ENCODE peak calls at places on chromosomes 11 and 22, in nine cellular contexts. J is progenitor cell of endocrine pancreas, P is glutamatergic neuron, M is Calu3, F is GM20000, E is fibroblast of the aortic adventitia, S is IMR-90, R is astrocyte of the spinal cord, V is A549. I is an unnamed sample.

GRCh38 chr11:76805206-76805913 is 22.2 kb downstream of the TSKU start:
- DNase-seq in J (no peak), V (peak), F (no peak), M (no peak), P (no peak), R (no peak), S (peak), E (no peak), I (no peak)

GRCh38 chr11:130636672-130637463 is 188.4 kb downstream of the ADAMTS15 start:
- DNase-seq in F (no peak), R (peak), V (peak), P (no peak), S (peak), E (peak), M (peak), J (no peak), I (no peak)

GRCh38 chr11:24502425-24502824 is 5.6 kb downstream of the LUZP2 start:
- DNase-seq in S (no peak), M (no peak), E (no peak), R (no peak), P (no peak), F (no peak), V (no peak), J (no peak), I (no peak)

GRCh38 chr11:69217276-69218105 is 61.8 kb downstream of the SMIM38 start:
- DNase-seq in R (no peak), S (no peak), V (no peak), P (no peak), J (peak), M (peak), E (no peak), F (no peak), I (no peak)

GRCh38 chr11:104772806-104773241 is 125.4 kb downstream of the CASP12 start:
- DNase-seq in M (no peak), F (no peak), J (no peak), V (peak), P (no peak), S (peak), E (peak), R (peak), I (peak)

GRCh38 chr11:14310696-14311095 is 48.3 kb downstream of the RRAS2 start:
- DNase-seq in F (no peak), V (no peak), J (no peak), R (no peak), P (no peak), S (peak), E (peak), M (no peak), I (peak)

GRCh38 chr22:28969401-28970168 is 86.2 kb downstream of the ZNRF3 start:
- DNase-seq in P (no peak), M (no peak), J (no peak), R (peak), V (no peak), S (no peak), E (no peak), F (no peak), I (no peak)

GRCh38 chr11:102914238-102915043 is 39.7 kb upstream of the MMP12 start:
- DNase-seq in V (peak), E (peak), S (peak), J (no peak), F (no peak), R (peak), M (peak), P (no peak), I (peak)

GRCh38 chr11:110128161-110128560 is 35.0 kb downstream of the ZC3H12C start:
- DNase-seq in E (peak), M (no peak), S (peak), P (no peak), R (peak), J (no peak), V (no peak), F (no peak), I (peak)

GRCh38 chr11:111852103-111852502 is 19.3 kb downstream of the ALG9 start:
- DNase-seq in E (no peak), R (no peak), S (no peak), V (no peak), M (no peak), P (no peak), F (no peak), J (no peak), I (no peak)

GRCh38 chr11:35615911-35616900 is 2.1 kb upstream of the FJX1 start:
- DNase-seq in J (no peak), P (no peak), V (peak), M (peak), E (peak), F (peak), R (peak), S (peak), I (no peak)

GRCh38 chr11:1574256-1575242 is 2.5 kb upstream of the DUSP8 start:
- DNase-seq in P (peak), V (peak), E (peak), M (peak), J (peak), S (peak), R (no peak), F (peak), I (no peak)

GRCh38 chr11:20226936-20227335 is 66.7 kb upstream of the DBX1 start:
- DNase-seq in S (peak), P (no peak), J (no peak), M (no peak), E (peak), R (no peak), F (no peak), V (no peak), I (no peak)

GRCh38 chr11:65112226-65112550 is 516 bp downstream of the TM7SF2 start:
- DNase-seq in S (no peak), J (no peak), M (no peak), E (no peak), F (peak), R (no peak), P (peak), V (no peak), I (no peak)

GRCh38 chr11:73957654-73958361 is 7.0 kb downstream of the DNAJB13 start:
- DNase-seq in E (no peak), P (no peak), R (no peak), F (no peak), V (no peak), S (no peak), J (no peak), M (no peak), I (no peak)

GRCh38 chr22:48417143-48418070 is 1410.3 kb downstream of the BRD1 start:
- DNase-seq in F (no peak), S (no peak), E (no peak), J (no peak), R (no peak), M (no peak), P (no peak), V (no peak), I (no peak)

GRCh38 chr11:1839924-1840779 is 1.4 kb downstream of the TNNI2 start:
- DNase-seq in V (no peak), E (no peak), P (peak), M (no peak), R (no peak), J (no peak), F (peak), S (no peak), I (no peak)

GRCh38 chr11:19579957-19580356 is 132.7 kb upstream of the NAV2 start:
- DNase-seq in J (no peak), F (no peak), P (no peak), S (no peak), M (no peak), E (no peak), R (no peak), V (no peak), I (no peak)

GRCh38 chr11:107116358-107116757 is 98.1 kb upstream of the GUCY1A2 start:
- DNase-seq in E (peak), J (no peak), R (no peak), S (no peak), F (no peak), P (no peak), V (no peak), M (no peak), I (no peak)

GRCh38 chr11:111918390-111919256 is at the start of gene C11orf52:
- DNase-seq in R (peak), V (no peak), F (no peak), E (no peak), S (peak), M (peak), J (peak), P (no peak), I (no peak)

GRCh38 chr11:10087621-10088225 is 206.3 kb downstream of the SBF2 start:
- DNase-seq in S (no peak), F (no peak), V (no peak), E (peak), J (no peak), M (no peak), R (no peak), P (no peak), I (no peak)

GRCh38 chr11:43366597-43367121 is 7.9 kb downstream of the TTC17 start:
- DNase-seq in S (peak), E (no peak), R (peak), P (no peak), J (no peak), M (no peak), F (no peak), V (no peak), I (no peak)

GRCh38 chr22:50604623-50605348 is 4.2 kb downstream of the MAPK8IP2 start:
- DNase-seq in M (no peak), J (no peak), R (no peak), P (no peak), F (peak), V (no peak), S (no peak), E (no peak), I (no peak)

GRCh38 chr11:116960916-116961315 is 123.5 kb upstream of the APOA1 start:
- DNase-seq in V (no peak), M (no peak), F (no peak), R (peak), E (peak), P (no peak), J (no peak), S (peak), I (no peak)

GRCh38 chr11:107999759-108000455 is 8.8 kb upstream of the CUL5 start:
- DNase-seq in E (peak), P (no peak), F (peak), S (peak), J (peak), V (peak), M (peak), R (peak), I (no peak)

GRCh38 chr22:43923631-43924548 is at the start of gene PNPLA3:
- DNase-seq in S (peak), M (peak), F (peak), J (peak), V (peak), P (peak), R (peak), E (peak), I (peak)

GRCh38 chr22:49320714-49321476 is 506.8 kb downstream of the BRD1 start:
- DNase-seq in F (no peak), S (no peak), M (no peak), R (no peak), P (no peak), V (no peak), J (no peak), E (no peak), I (no peak)

GRCh38 chr22:41517172-41518047 is 26.9 kb downstream of the POLR3H start:
- DNase-seq in J (peak), R (peak), F (peak), E (peak), S (peak), V (peak), M (peak), P (peak), I (no peak)

GRCh38 chr22:24775769-24776492 is 1.4 kb upstream of the PIWIL3 start:
- DNase-seq in V (no peak), M (peak), F (no peak), S (peak), J (no peak), E (peak), P (no peak), R (no peak), I (no peak)

GRCh38 chr11:133995066-133995465 is 38.3 kb upstream of the IGSF9B start:
- DNase-seq in M (no peak), F (no peak), R (no peak), V (no peak), S (no peak), J (no peak), P (no peak), E (no peak), I (no peak)
- TF ChIP-seq CTCF in M (no peak), F (no peak), R (no peak), V (no peak), S (no peak), J (no peak), P (no peak), E (no peak), I (no peak)

DNA sequence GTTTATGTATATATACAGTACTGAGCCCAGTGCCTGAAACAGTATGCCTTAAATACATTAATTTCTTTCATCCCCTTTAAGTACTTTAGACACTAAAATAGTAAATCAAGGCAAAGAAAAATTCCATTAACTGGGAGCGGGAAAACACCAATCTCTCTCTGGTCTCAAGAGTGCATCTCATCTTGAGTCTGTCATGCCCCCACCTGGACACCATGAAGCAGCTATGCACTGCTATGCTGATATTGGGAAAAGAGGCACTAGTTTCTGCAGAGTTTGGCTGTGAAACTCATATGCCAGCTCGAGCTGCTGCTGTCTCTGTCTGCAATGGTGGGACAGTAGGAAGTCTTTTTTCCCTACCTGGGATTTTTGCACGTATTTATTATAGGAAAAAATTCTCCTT is 754.4 kb upstream of the RAG2 start:
- DNase-seq in M (no peak), J (no peak), E (no peak), F (no peak), R (no peak), V (no peak), S (no peak), P (no peak), I (no peak)
- TF ChIP-seq CTCF in M (no peak), J (no peak), E (no peak), F (no peak), R (no peak), V (no peak), S (no peak), P (no peak), I (no peak)

GRCh38 chr22:32476286-32476685 is 1.7 kb downstream of the FBXO7 start:
- DNase-seq in V (no peak), P (no peak), S (no peak), E (peak), F (peak), R (no peak), M (no peak), J (no peak), I (no peak)

GRCh38 chr22:32473388-32473952 is 1.1 kb upstream of the FBXO7 start:
- DNase-seq in P (peak), V (peak), E (peak), M (peak), S (peak), J (no peak), F (peak), R (peak), I (peak)

GRCh38 chr22:32475428-32476010 is 908 bp downstream of the FBXO7 start:
- DNase-seq in F (peak), J (no peak), R (peak), M (peak), V (peak), E (peak), P (no peak), S (no peak), I (no peak)

GRCh38 chr22:32476804-32477203 is 2.2 kb downstream of the FBXO7 start:
- DNase-seq in R (no peak), E (no peak), F (no peak), P (no peak), V (no peak), J (no peak), M (no peak), S (no peak), I (no peak)

GRCh38 chr22:32474635-32475427 is at the start of gene FBXO7:
- DNase-seq in S (peak), V (peak), J (peak), F (peak), M (peak), R (peak), P (peak), E (peak), I (peak)
- TF ChIP-seq CTCF in S (peak), V (no peak), J (peak), F (no peak), M (no peak), R (peak), P (no peak), E (peak), I (peak)

DNA sequence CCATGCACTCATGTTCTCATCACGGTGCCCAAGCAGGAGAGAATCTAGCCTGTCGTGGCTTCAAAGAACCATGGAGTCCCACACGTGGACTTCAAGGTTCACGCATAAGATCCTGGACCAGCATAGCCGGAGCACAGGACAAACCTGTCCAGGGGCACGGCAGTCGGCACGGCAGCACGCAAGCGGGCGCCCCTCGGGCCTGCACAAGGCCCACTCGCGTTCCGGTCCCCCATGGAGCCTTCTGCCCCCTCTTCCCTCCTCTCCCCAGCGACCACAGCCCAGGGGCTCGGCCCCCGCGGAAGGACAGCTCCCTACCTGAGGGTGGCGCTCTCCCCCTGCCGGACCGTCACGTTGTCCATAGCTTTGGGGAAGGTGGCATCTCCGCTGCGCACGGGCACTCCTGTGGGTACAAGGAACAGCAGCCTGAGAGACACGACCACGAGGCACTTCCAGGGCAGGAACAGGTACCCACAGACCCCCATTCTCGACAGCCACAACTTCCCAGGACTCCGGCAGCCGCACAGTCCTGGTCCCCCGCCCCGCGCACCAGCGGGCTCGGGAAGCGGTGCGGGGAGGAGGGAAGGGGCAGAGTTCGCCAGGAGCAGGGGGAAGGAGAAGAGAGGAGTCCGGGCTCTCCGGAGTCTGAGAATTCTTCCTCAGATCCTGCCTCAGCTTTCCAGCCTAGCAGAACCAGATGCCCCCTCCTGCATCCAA is 589.5 kb downstream of the OPCML start:
- DNase-seq in S (no peak), P (peak), R (no peak), V (no peak), E (no peak), M (no peak), F (no peak), J (no peak), I (no peak)
- TF ChIP-seq CTCF in S (no peak), P (peak), R (no peak), V (no peak), E (no peak), M (no peak), F (no peak), J (peak), I (no peak)

GRCh38 chr11:2882681-2883110 is 2.9 kb downstream of the CDKN1C start:
- DNase-seq in F (no peak), M (no peak), P (no peak), V (no peak), S (no peak), E (no peak), J (no peak), R (no peak), I (no peak)
- TF ChIP-seq CTCF in F (no peak), M (no peak), P (no peak), V (no peak), S (no peak), E (no peak), J (no peak), R (no peak), I (no peak)

GRCh38 chr11:120239713-120240640 is at the start of gene POU2F3:
- DNase-seq in M (peak), E (no peak), P (no peak), J (no peak), S (no peak), V (no peak), F (peak), R (no peak), I (no peak)
- TF ChIP-seq CTCF in M (peak), E (peak), P (no peak), J (peak), S (no peak), V (no peak), F (no peak), R (peak), I (peak)

DNA sequence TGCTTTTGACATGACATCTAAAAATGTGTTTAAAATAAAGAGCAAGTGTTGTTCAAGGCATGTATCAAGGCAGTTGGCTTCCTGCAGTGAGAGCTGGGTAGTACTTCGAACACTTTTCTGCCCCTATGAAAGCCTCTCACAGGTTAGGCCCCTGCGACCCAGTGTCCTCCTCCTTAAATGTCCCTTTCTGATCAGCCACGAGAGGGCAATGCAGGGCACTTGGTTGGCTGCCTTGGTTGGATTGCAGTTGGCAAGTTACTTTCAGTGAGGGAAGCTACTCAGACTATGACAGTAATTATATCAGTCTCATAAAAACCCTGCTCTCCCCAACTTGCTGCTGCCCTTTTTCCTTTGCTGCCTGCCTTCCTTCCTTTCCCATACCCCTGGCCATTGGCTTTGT is 743.8 kb downstream of the NTM start:
- DNase-seq in F (peak), R (no peak), M (no peak), V (peak), E (peak), J (peak), S (peak), P (peak), I (no peak)
- TF ChIP-seq CTCF in F (no peak), R (peak), M (no peak), V (no peak), E (peak), J (peak), S (peak), P (peak), I (peak)

GRCh38 chr11:70699294-70700221 is 301.2 kb downstream of the CTTN start:
- DNase-seq in M (no peak), E (no peak), S (no peak), V (no peak), J (no peak), P (no peak), R (no peak), F (no peak), I (no peak)
- TF ChIP-seq CTCF in M (no peak), E (no peak), S (no peak), V (no peak), J (no peak), P (no peak), R (no peak), F (no peak), I (no peak)

GRCh38 chr22:19368876-19369275 is 62.7 kb downstream of the HIRA start:
- DNase-seq in J (no peak), M (no peak), R (no peak), F (no peak), E (no peak), P (no peak), S (no peak), V (no peak), I (no peak)
- TF ChIP-seq CTCF in J (no peak), M (no peak), R (no peak), F (no peak), E (no peak), P (no peak), S (no peak), V (no peak), I (no peak)

GRCh38 chr11:11483622-11484021 is 130.6 kb upstream of the CSNK2A3 start:
- DNase-seq in F (no peak), V (no peak), M (no peak), J (no peak), E (no peak), R (no peak), P (no peak), S (no peak), I (no peak)
- TF ChIP-seq CTCF in F (no peak), V (no peak), M (no peak), J (no peak), E (no peak), R (no peak), P (no peak), S (no peak), I (no peak)